ENCODE peak calls at places on chromosome 1, in seven cellular contexts. One of them, this sample, is unnamed.

GRCh38 chr1:235532350-235532749 is 28.1 kb upstream of the B3GALNT2 start:
- DNase-seq in activated naive CD8-positive, alpha-beta T cell treated with anti-CD3 and anti-CD28 coated beads, Interleukin-2, amount 10 ng/mL, durations not matched to agents 7 days and 5 days: no peak
- DNase-seq in brain microvascular endothelial cell: peak
- DNase-seq in GM19239: no peak
- DNase-seq in colonic mucosa: no peak
- DNase-seq in H54: peak
- DNase-seq in left cardiac atrium: no peak
- DNase-seq in this sample: no peak

GRCh38 chr1:94925561-94926364 is 1.1 kb downstream of the CNN3 start:
- DNase-seq in brain microvascular endothelial cell: peak
- DNase-seq in left cardiac atrium: peak
- DNase-seq in GM19239: no peak
- DNase-seq in activated naive CD8-positive, alpha-beta T cell treated with anti-CD3 and anti-CD28 coated beads, Interleukin-2, amount 10 ng/mL, durations not matched to agents 7 days and 5 days: peak
- DNase-seq in colonic mucosa: peak
- DNase-seq in H54: peak
- DNase-seq in this sample: peak

GRCh38 chr1:172638885-172639831 is 19.7 kb upstream of the FASLG start:
- DNase-seq in H54: peak
- DNase-seq in left cardiac atrium: no peak
- DNase-seq in GM19239: no peak
- DNase-seq in colonic mucosa: peak
- DNase-seq in brain microvascular endothelial cell: peak
- DNase-seq in activated naive CD8-positive, alpha-beta T cell treated with anti-CD3 and anti-CD28 coated beads, Interleukin-2, amount 10 ng/mL, durations not matched to agents 7 days and 5 days: peak
- DNase-seq in this sample: no peak

GRCh38 chr1:69138172-69138571 is 429.6 kb upstream of the LRRC7 start:
- DNase-seq in activated naive CD8-positive, alpha-beta T cell treated with anti-CD3 and anti-CD28 coated beads, Interleukin-2, amount 10 ng/mL, durations not matched to agents 7 days and 5 days: no peak
- DNase-seq in brain microvascular endothelial cell: no peak
- DNase-seq in left cardiac atrium: no peak
- DNase-seq in H54: no peak
- DNase-seq in colonic mucosa: no peak
- DNase-seq in GM19239: no peak
- DNase-seq in this sample: no peak

GRCh38 chr1:88237026-88237425 is 447.0 kb upstream of the PKN2 start:
- DNase-seq in colonic mucosa: no peak
- DNase-seq in left cardiac atrium: no peak
- DNase-seq in brain microvascular endothelial cell: no peak
- DNase-seq in activated naive CD8-positive, alpha-beta T cell treated with anti-CD3 and anti-CD28 coated beads, Interleukin-2, amount 10 ng/mL, durations not matched to agents 7 days and 5 days: no peak
- DNase-seq in GM19239: no peak
- DNase-seq in H54: no peak
- DNase-seq in this sample: no peak

GRCh38 chr1:78722947-78723346 is 73.3 kb downstream of the IFI44 start:
- DNase-seq in GM19239: no peak
- DNase-seq in colonic mucosa: no peak
- DNase-seq in brain microvascular endothelial cell: no peak
- DNase-seq in left cardiac atrium: no peak
- DNase-seq in activated naive CD8-positive, alpha-beta T cell treated with anti-CD3 and anti-CD28 coated beads, Interleukin-2, amount 10 ng/mL, durations not matched to agents 7 days and 5 days: no peak
- DNase-seq in H54: no peak
- DNase-seq in this sample: no peak

GRCh38 chr1:154442006-154442740 is 37.0 kb downstream of the IL6R start:
- DNase-seq in activated naive CD8-positive, alpha-beta T cell treated with anti-CD3 and anti-CD28 coated beads, Interleukin-2, amount 10 ng/mL, durations not matched to agents 7 days and 5 days: no peak
- DNase-seq in H54: no peak
- DNase-seq in left cardiac atrium: no peak
- DNase-seq in GM19239: no peak
- DNase-seq in brain microvascular endothelial cell: peak
- DNase-seq in colonic mucosa: no peak
- DNase-seq in this sample: no peak

GRCh38 chr1:248225537-248225936 is 5.7 kb upstream of the OR2M4 start:
- DNase-seq in left cardiac atrium: no peak
- DNase-seq in GM19239: no peak
- DNase-seq in brain microvascular endothelial cell: no peak
- DNase-seq in activated naive CD8-positive, alpha-beta T cell treated with anti-CD3 and anti-CD28 coated beads, Interleukin-2, amount 10 ng/mL, durations not matched to agents 7 days and 5 days: no peak
- DNase-seq in H54: no peak
- DNase-seq in colonic mucosa: no peak
- DNase-seq in this sample: no peak

GRCh38 chr1:179548666-179549367 is 26.9 kb downstream of the NPHS2 start:
- DNase-seq in H54: no peak
- DNase-seq in GM19239: no peak
- DNase-seq in activated naive CD8-positive, alpha-beta T cell treated with anti-CD3 and anti-CD28 coated beads, Interleukin-2, amount 10 ng/mL, durations not matched to agents 7 days and 5 days: no peak
- DNase-seq in brain microvascular endothelial cell: no peak
- DNase-seq in colonic mucosa: no peak
- DNase-seq in left cardiac atrium: no peak
- DNase-seq in this sample: no peak

GRCh38 chr1:94539496-94539895 is 2.1 kb downstream of the F3 start:
- DNase-seq in brain microvascular endothelial cell: peak
- DNase-seq in colonic mucosa: no peak
- DNase-seq in H54: no peak
- DNase-seq in activated naive CD8-positive, alpha-beta T cell treated with anti-CD3 and anti-CD28 coated beads, Interleukin-2, amount 10 ng/mL, durations not matched to agents 7 days and 5 days: no peak
- DNase-seq in left cardiac atrium: peak
- DNase-seq in GM19239: no peak
- DNase-seq in this sample: no peak

GRCh38 chr1:181179980-181180964 is 91.8 kb downstream of the IER5 start:
- DNase-seq in H54: no peak
- DNase-seq in GM19239: no peak
- DNase-seq in brain microvascular endothelial cell: peak
- DNase-seq in colonic mucosa: no peak
- DNase-seq in left cardiac atrium: peak
- DNase-seq in activated naive CD8-positive, alpha-beta T cell treated with anti-CD3 and anti-CD28 coated beads, Interleukin-2, amount 10 ng/mL, durations not matched to agents 7 days and 5 days: no peak
- DNase-seq in this sample: no peak

GRCh38 chr1:45490121-45490622 is 791 bp downstream of the TESK2 start:
- DNase-seq in GM19239: no peak
- DNase-seq in brain microvascular endothelial cell: no peak
- DNase-seq in activated naive CD8-positive, alpha-beta T cell treated with anti-CD3 and anti-CD28 coated beads, Interleukin-2, amount 10 ng/mL, durations not matched to agents 7 days and 5 days: no peak
- DNase-seq in H54: no peak
- DNase-seq in left cardiac atrium: no peak
- DNase-seq in colonic mucosa: peak
- DNase-seq in this sample: no peak

GRCh38 chr1:65420590-65421340 is at the start of the genes LEPR and LEPROT:
- DNase-seq in GM19239: peak
- DNase-seq in brain microvascular endothelial cell: no peak
- DNase-seq in colonic mucosa: no peak
- DNase-seq in H54: peak
- DNase-seq in left cardiac atrium: no peak
- DNase-seq in activated naive CD8-positive, alpha-beta T cell treated with anti-CD3 and anti-CD28 coated beads, Interleukin-2, amount 10 ng/mL, durations not matched to agents 7 days and 5 days: no peak
- DNase-seq in this sample: no peak

GRCh38 chr1:98898901-98899300 is 105.8 kb downstream of the PLPPR5 start:
- DNase-seq in colonic mucosa: no peak
- DNase-seq in activated naive CD8-positive, alpha-beta T cell treated with anti-CD3 and anti-CD28 coated beads, Interleukin-2, amount 10 ng/mL, durations not matched to agents 7 days and 5 days: no peak
- DNase-seq in GM19239: no peak
- DNase-seq in left cardiac atrium: no peak
- DNase-seq in H54: no peak
- DNase-seq in brain microvascular endothelial cell: no peak
- DNase-seq in this sample: no peak

GRCh38 chr1:200899954-200900867 is 5.5 kb downstream of the INAVA start:
- DNase-seq in colonic mucosa: no peak
- DNase-seq in GM19239: no peak
- DNase-seq in left cardiac atrium: no peak
- DNase-seq in activated naive CD8-positive, alpha-beta T cell treated with anti-CD3 and anti-CD28 coated beads, Interleukin-2, amount 10 ng/mL, durations not matched to agents 7 days and 5 days: no peak
- DNase-seq in brain microvascular endothelial cell: no peak
- DNase-seq in H54: no peak
- DNase-seq in this sample: peak

GRCh38 chr1:117093091-117093534 is 28.4 kb downstream of the TRIM45 start:
- DNase-seq in H54: peak
- DNase-seq in left cardiac atrium: peak
- DNase-seq in brain microvascular endothelial cell: peak
- DNase-seq in GM19239: no peak
- DNase-seq in activated naive CD8-positive, alpha-beta T cell treated with anti-CD3 and anti-CD28 coated beads, Interleukin-2, amount 10 ng/mL, durations not matched to agents 7 days and 5 days: no peak
- DNase-seq in colonic mucosa: peak
- DNase-seq in this sample: no peak

GRCh38 chr1:52927219-52928082 is at the start of gene SCP2:
- DNase-seq in GM19239: peak
- DNase-seq in colonic mucosa: peak
- DNase-seq in H54: peak
- DNase-seq in left cardiac atrium: peak
- DNase-seq in brain microvascular endothelial cell: peak
- DNase-seq in activated naive CD8-positive, alpha-beta T cell treated with anti-CD3 and anti-CD28 coated beads, Interleukin-2, amount 10 ng/mL, durations not matched to agents 7 days and 5 days: peak
- DNase-seq in this sample: no peak

GRCh38 chr1:218463194-218464156 is 118.3 kb downstream of the TGFB2 start:
- DNase-seq in H54: no peak
- DNase-seq in left cardiac atrium: peak
- DNase-seq in colonic mucosa: peak
- DNase-seq in brain microvascular endothelial cell: peak
- DNase-seq in activated naive CD8-positive, alpha-beta T cell treated with anti-CD3 and anti-CD28 coated beads, Interleukin-2, amount 10 ng/mL, durations not matched to agents 7 days and 5 days: no peak
- DNase-seq in GM19239: no peak
- DNase-seq in this sample: no peak

GRCh38 chr1:43309626-43310025 is 8.8 kb downstream of the TIE1 start:
- DNase-seq in GM19239: no peak
- DNase-seq in H54: peak
- DNase-seq in colonic mucosa: no peak
- DNase-seq in left cardiac atrium: no peak
- DNase-seq in activated naive CD8-positive, alpha-beta T cell treated with anti-CD3 and anti-CD28 coated beads, Interleukin-2, amount 10 ng/mL, durations not matched to agents 7 days and 5 days: no peak
- DNase-seq in brain microvascular endothelial cell: no peak
- DNase-seq in this sample: no peak

GRCh38 chr1:185375583-185375982 is 58.5 kb upstream of the IVNS1ABP start:
- DNase-seq in colonic mucosa: no peak
- DNase-seq in H54: no peak
- DNase-seq in brain microvascular endothelial cell: peak
- DNase-seq in left cardiac atrium: peak
- DNase-seq in activated naive CD8-positive, alpha-beta T cell treated with anti-CD3 and anti-CD28 coated beads, Interleukin-2, amount 10 ng/mL, durations not matched to agents 7 days and 5 days: peak
- DNase-seq in GM19239: no peak
- DNase-seq in this sample: no peak

GRCh38 chr1:183490932-183491331 is 18.6 kb downstream of the SMG7 start:
- DNase-seq in H54: no peak
- DNase-seq in activated naive CD8-positive, alpha-beta T cell treated with anti-CD3 and anti-CD28 coated beads, Interleukin-2, amount 10 ng/mL, durations not matched to agents 7 days and 5 days: no peak
- DNase-seq in colonic mucosa: no peak
- DNase-seq in left cardiac atrium: no peak
- DNase-seq in GM19239: no peak
- DNase-seq in brain microvascular endothelial cell: no peak
- DNase-seq in this sample: no peak

GRCh38 chr1:183544598-183545297 is 45.5 kb downstream of the NCF2 start:
- DNase-seq in colonic mucosa: no peak
- DNase-seq in left cardiac atrium: no peak
- DNase-seq in brain microvascular endothelial cell: no peak
- DNase-seq in GM19239: no peak
- DNase-seq in H54: no peak
- DNase-seq in activated naive CD8-positive, alpha-beta T cell treated with anti-CD3 and anti-CD28 coated beads, Interleukin-2, amount 10 ng/mL, durations not matched to agents 7 days and 5 days: no peak
- DNase-seq in this sample: no peak

GRCh38 chr1:94538243-94538827 is 3.2 kb downstream of the F3 start:
- DNase-seq in activated naive CD8-positive, alpha-beta T cell treated with anti-CD3 and anti-CD28 coated beads, Interleukin-2, amount 10 ng/mL, durations not matched to agents 7 days and 5 days: no peak
- DNase-seq in colonic mucosa: no peak
- DNase-seq in brain microvascular endothelial cell: no peak
- DNase-seq in H54: no peak
- DNase-seq in left cardiac atrium: no peak
- DNase-seq in GM19239: no peak
- DNase-seq in this sample: no peak

GRCh38 chr1:236281286-236282158 is at the start of gene ERO1B:
- DNase-seq in left cardiac atrium: peak
- DNase-seq in colonic mucosa: peak
- DNase-seq in brain microvascular endothelial cell: peak
- DNase-seq in activated naive CD8-positive, alpha-beta T cell treated with anti-CD3 and anti-CD28 coated beads, Interleukin-2, amount 10 ng/mL, durations not matched to agents 7 days and 5 days: peak
- DNase-seq in H54: peak
- DNase-seq in GM19239: peak
- DNase-seq in this sample: peak

GRCh38 chr1:53450225-53450624 is 9.0 kb upstream of the DMRTB1 start:
- DNase-seq in activated naive CD8-positive, alpha-beta T cell treated with anti-CD3 and anti-CD28 coated beads, Interleukin-2, amount 10 ng/mL, durations not matched to agents 7 days and 5 days: no peak
- DNase-seq in colonic mucosa: no peak
- DNase-seq in brain microvascular endothelial cell: no peak
- DNase-seq in left cardiac atrium: no peak
- DNase-seq in GM19239: no peak
- DNase-seq in H54: no peak
- DNase-seq in this sample: no peak

GRCh38 chr1:40783001-40783905 is at the start of gene KCNQ4:
- DNase-seq in colonic mucosa: peak
- DNase-seq in H54: no peak
- DNase-seq in GM19239: no peak
- DNase-seq in activated naive CD8-positive, alpha-beta T cell treated with anti-CD3 and anti-CD28 coated beads, Interleukin-2, amount 10 ng/mL, durations not matched to agents 7 days and 5 days: peak
- DNase-seq in left cardiac atrium: peak
- DNase-seq in brain microvascular endothelial cell: no peak
- DNase-seq in this sample: peak

This sample was measured in chondrocyte.